ENCODE peak calls at places on chromosomes 11 and 22, in ten cellular contexts. One of them, this sample, is unnamed.

GRCh38 chr22:28172948-28173360 is 253.9 kb upstream of the PITPNB start:
- DNase-seq in activated CD4-positive, alpha-beta T cell treated with anti-CD3 and anti-CD28 coated beads, Interleukin-2, amount 10 ng/mL, durations not matched to agents 7 days and 5 days: no peak
- DNase-seq in AG08396: no peak
- DNase-seq in hypothalamus: no peak
- DNase-seq in stimulated activated CD4-positive, alpha-beta T cell treated with anti-CD3 and anti-CD28 coated beads, TNF-alpha, amount 100 ng/mL, for 48 hours: no peak
- DNase-seq in GM19239: no peak
- DNase-seq in A172: peak; percentile 13
- DNase-seq in fibroblast of villous mesenchyme: peak; percentile 28
- DNase-seq in GM12865: no peak
- DNase-seq in mammary epithelial cell: peak; percentile 80
- DNase-seq in this sample: no peak

GRCh38 chr11:61273151-61274078 is 21.7 kb downstream of the VWCE start:
- DNase-seq in hypothalamus: no peak
- DNase-seq in AG08396: no peak
- DNase-seq in A172: no peak
- DNase-seq in fibroblast of villous mesenchyme: no peak
- DNase-seq in GM19239: no peak
- DNase-seq in mammary epithelial cell: peak; percentile 37
- DNase-seq in activated CD4-positive, alpha-beta T cell treated with anti-CD3 and anti-CD28 coated beads, Interleukin-2, amount 10 ng/mL, durations not matched to agents 7 days and 5 days: no peak
- DNase-seq in GM12865: no peak
- DNase-seq in stimulated activated CD4-positive, alpha-beta T cell treated with anti-CD3 and anti-CD28 coated beads, TNF-alpha, amount 100 ng/mL, for 48 hours: no peak
- DNase-seq in this sample: no peak

GRCh38 chr11:108228236-108228635 is 5.4 kb downstream of the ATM start:
- DNase-seq in hypothalamus: no peak
- DNase-seq in mammary epithelial cell: no peak
- DNase-seq in A172: no peak
- DNase-seq in GM19239: no peak
- DNase-seq in activated CD4-positive, alpha-beta T cell treated with anti-CD3 and anti-CD28 coated beads, Interleukin-2, amount 10 ng/mL, durations not matched to agents 7 days and 5 days: no peak
- DNase-seq in stimulated activated CD4-positive, alpha-beta T cell treated with anti-CD3 and anti-CD28 coated beads, TNF-alpha, amount 100 ng/mL, for 48 hours: no peak
- DNase-seq in fibroblast of villous mesenchyme: no peak
- DNase-seq in AG08396: no peak
- DNase-seq in GM12865: no peak
- DNase-seq in this sample: no peak

GRCh38 chr11:62536301-62536957 is 10.2 kb downstream of the AHNAK start:
- DNase-seq in A172: no peak
- DNase-seq in hypothalamus: no peak
- DNase-seq in AG08396: no peak
- DNase-seq in fibroblast of villous mesenchyme: no peak
- DNase-seq in stimulated activated CD4-positive, alpha-beta T cell treated with anti-CD3 and anti-CD28 coated beads, TNF-alpha, amount 100 ng/mL, for 48 hours: no peak
- DNase-seq in activated CD4-positive, alpha-beta T cell treated with anti-CD3 and anti-CD28 coated beads, Interleukin-2, amount 10 ng/mL, durations not matched to agents 7 days and 5 days: no peak
- DNase-seq in mammary epithelial cell: no peak
- DNase-seq in GM12865: no peak
- DNase-seq in GM19239: no peak
- DNase-seq in this sample: no peak

GRCh38 chr11:124882339-124883071 is 15.2 kb downstream of the ROBO4 start:
- DNase-seq in GM12865: no peak
- DNase-seq in activated CD4-positive, alpha-beta T cell treated with anti-CD3 and anti-CD28 coated beads, Interleukin-2, amount 10 ng/mL, durations not matched to agents 7 days and 5 days: no peak
- DNase-seq in fibroblast of villous mesenchyme: peak; percentile 77
- DNase-seq in stimulated activated CD4-positive, alpha-beta T cell treated with anti-CD3 and anti-CD28 coated beads, TNF-alpha, amount 100 ng/mL, for 48 hours: no peak
- DNase-seq in mammary epithelial cell: no peak
- DNase-seq in AG08396: no peak
- DNase-seq in hypothalamus: no peak
- DNase-seq in GM19239: no peak
- DNase-seq in A172: no peak
- DNase-seq in this sample: no peak

GRCh38 chr22:36379593-36380361 is 8.0 kb downstream of the MYH9 start:
- DNase-seq in stimulated activated CD4-positive, alpha-beta T cell treated with anti-CD3 and anti-CD28 coated beads, TNF-alpha, amount 100 ng/mL, for 48 hours: no peak
- DNase-seq in activated CD4-positive, alpha-beta T cell treated with anti-CD3 and anti-CD28 coated beads, Interleukin-2, amount 10 ng/mL, durations not matched to agents 7 days and 5 days: peak; percentile 74
- DNase-seq in GM12865: peak; percentile 75
- DNase-seq in fibroblast of villous mesenchyme: no peak
- DNase-seq in mammary epithelial cell: peak; percentile 52
- DNase-seq in AG08396: no peak
- DNase-seq in A172: peak; percentile 41
- DNase-seq in hypothalamus: no peak
- DNase-seq in GM19239: no peak
- DNase-seq in this sample: no peak

GRCh38 chr11:102267602-102268001 is 49.7 kb upstream of the BIRC3 start:
- DNase-seq in mammary epithelial cell: peak; percentile 83
- DNase-seq in fibroblast of villous mesenchyme: peak; percentile 86
- DNase-seq in GM12865: no peak
- DNase-seq in stimulated activated CD4-positive, alpha-beta T cell treated with anti-CD3 and anti-CD28 coated beads, TNF-alpha, amount 100 ng/mL, for 48 hours: no peak
- DNase-seq in AG08396: peak; percentile 58
- DNase-seq in activated CD4-positive, alpha-beta T cell treated with anti-CD3 and anti-CD28 coated beads, Interleukin-2, amount 10 ng/mL, durations not matched to agents 7 days and 5 days: no peak
- DNase-seq in hypothalamus: no peak
- DNase-seq in A172: peak; percentile 63
- DNase-seq in GM19239: no peak
- DNase-seq in this sample: no peak

GRCh38 chr11:128579790-128580504 is 7.4 kb downstream of the ETS1 start:
- DNase-seq in stimulated activated CD4-positive, alpha-beta T cell treated with anti-CD3 and anti-CD28 coated beads, TNF-alpha, amount 100 ng/mL, for 48 hours: no peak
- DNase-seq in AG08396: no peak
- DNase-seq in GM19239: no peak
- DNase-seq in hypothalamus: no peak
- DNase-seq in fibroblast of villous mesenchyme: peak; percentile 29
- DNase-seq in A172: no peak
- DNase-seq in activated CD4-positive, alpha-beta T cell treated with anti-CD3 and anti-CD28 coated beads, Interleukin-2, amount 10 ng/mL, durations not matched to agents 7 days and 5 days: no peak
- DNase-seq in GM12865: peak; percentile 37
- DNase-seq in mammary epithelial cell: peak; percentile 53
- DNase-seq in this sample: peak; percentile 55